ENCODE peak calls at places on chromosomes 4 and X, in seven cellular contexts. S is AG10803; O is transverse colon; P is neural crest cell; J is GM13976; E is stimulated activated CD8-positive, alpha-beta memory T cell treated with anti-CD3 and anti-CD28 coated beads, Interleukin-7, amount 100 ng/mL, for 1 hour; G is foreskin melanocyte. F is an unnamed sample.

GRCh38 chr4:99790796-99791617 is 25.6 kb upstream of the DAPP1 start:
- DNase-seq in E (no peak), S (no peak), J (no peak), G (peak), P (no peak), O (no peak), F (no peak)

GRCh38 chrX:152619897-152620296 is 17.8 kb upstream of the GABRQ start:
- DNase-seq in G (no peak), S (no peak), P (no peak), E (no peak), J (no peak), O (no peak), F (no peak)

GRCh38 chr4:10163296-10163695 is 46.7 kb upstream of the WDR1 start:
- DNase-seq in O (no peak), P (no peak), J (no peak), S (no peak), G (no peak), E (no peak), F (no peak)

GRCh38 chr4:12707381-12708175 is 776.6 kb downstream of the RAB28 start:
- DNase-seq in G (no peak), O (no peak), S (no peak), J (no peak), P (no peak), E (no peak), F (no peak)

GRCh38 chr4:40280586-40280985 is 54.5 kb upstream of the CHRNA9 start:
- DNase-seq in E (no peak), S (no peak), P (no peak), J (no peak), O (no peak), G (no peak), F (no peak)

GRCh38 chr4:165799384-165799815 is 73.6 kb upstream of the TLL1 start:
- DNase-seq in O (no peak), G (no peak), E (no peak), S (no peak), J (no peak), P (no peak), F (no peak)

GRCh38 chr4:128379860-128380259 is 92.2 kb upstream of the PGRMC2 start:
- DNase-seq in J (peak), E (no peak), S (peak), P (no peak), G (no peak), O (peak), F (peak)

GRCh38 chr4:8155048-8155447 is 3.6 kb downstream of the ABLIM2 start:
- DNase-seq in O (no peak), P (no peak), S (peak), E (no peak), J (no peak), G (no peak), F (no peak)

GRCh38 chr4:36549992-36550391 is 268.6 kb downstream of the DTHD1 start:
- DNase-seq in S (no peak), G (no peak), P (no peak), E (no peak), J (no peak), O (no peak), F (no peak)

GRCh38 chr4:90148574-90149170 is 21.5 kb downstream of the CCSER1 start:
- DNase-seq in P (no peak), S (no peak), O (no peak), G (no peak), E (no peak), J (no peak), F (no peak)

GRCh38 chr4:184983660-184984356 is 34.5 kb upstream of the HELT start:
- DNase-seq in G (peak), P (peak), J (peak), S (peak), O (peak), E (peak), F (peak)

GRCh38 chr4:169142390-169142789 is 128.4 kb downstream of the SH3RF1 start:
- DNase-seq in O (no peak), S (peak), E (no peak), G (no peak), J (no peak), P (no peak), F (no peak)

GRCh38 chr4:158670975-158671664 is 567 bp downstream of the C4orf46 start:
- DNase-seq in J (peak), O (peak), E (peak), G (peak), S (peak), P (peak), F (peak)

GRCh38 chrX:8755116-8755515 is 23.2 kb upstream of the ANOS1 start:
- DNase-seq in S (no peak), J (no peak), O (no peak), P (no peak), G (no peak), E (no peak), F (no peak)

GRCh38 chr4:126137782-126138170 is 823.0 kb downstream of the FAT4 start:
- DNase-seq in P (no peak), O (no peak), G (no peak), J (no peak), E (no peak), S (peak), F (no peak)

GRCh38 chr4:94880976-94881375 is 123.2 kb downstream of the BMPR1B start:
- DNase-seq in O (no peak), P (no peak), S (peak), J (no peak), E (no peak), G (no peak), F (no peak)

GRCh38 chr4:69858683-69859082 is 1.3 kb downstream of the SULT1E1 start:
- DNase-seq in P (no peak), G (no peak), O (no peak), S (no peak), J (no peak), E (no peak), F (peak)

GRCh38 chr4:2905544-2905943 is 57.7 kb downstream of the NOP14 start:
- DNase-seq in O (no peak), S (no peak), E (no peak), G (no peak), P (no peak), J (no peak), F (no peak)

GRCh38 chr4:26452565-26453531 is 37.4 kb downstream of the CCKAR start:
- DNase-seq in J (no peak), O (no peak), E (no peak), P (no peak), G (no peak), S (no peak), F (no peak)

GRCh38 chrX:9995855-9996339 is 28.7 kb downstream of the CLDN34 start:
- DNase-seq in S (peak), P (peak), J (peak), G (peak), E (peak), O (peak), F (peak)

GRCh38 chr4:147515220-147515936 is 34.5 kb downstream of the EDNRA start:
- DNase-seq in O (no peak), J (no peak), E (no peak), S (no peak), G (no peak), P (no peak), F (no peak)

GRCh38 chr4:74206088-74206826 is 48.3 kb downstream of the MTHFD2L start:
- DNase-seq in G (no peak), P (no peak), J (peak), S (peak), O (no peak), E (no peak), F (peak)

GRCh38 chr4:86247906-86248305 is 111.9 kb downstream of the MAPK10 start:
- DNase-seq in J (no peak), S (peak), E (no peak), P (no peak), G (no peak), O (no peak), F (no peak)

GRCh38 chr4:38948551-38948950 is 80.9 kb downstream of the FAM114A1 start:
- DNase-seq in G (no peak), S (peak), P (no peak), J (no peak), O (peak), E (no peak), F (peak)

GRCh38 chr4:3044812-3045499 is 29.4 kb downstream of the HTT-AS start:
- DNase-seq in S (no peak), P (no peak), O (no peak), J (no peak), E (no peak), G (no peak), F (no peak)

GRCh38 chr4:37826282-37827029 is at the start of gene PGM2:
- DNase-seq in P (peak), J (peak), O (peak), S (peak), E (peak), G (peak), F (peak)

GRCh38 chrX:40952855-40953254 is 132.4 kb upstream of the USP9X start:
- DNase-seq in P (no peak), O (no peak), G (no peak), E (no peak), J (peak), S (no peak), F (peak)

GRCh38 chr4:184851200-184851541 is 25.4 kb upstream of the ACSL1 start:
- DNase-seq in O (peak), J (peak), E (no peak), G (no peak), S (no peak), P (no peak), F (peak)

GRCh38 chr4:176319704-176320339 is at the start of gene SPCS3:
- DNase-seq in J (peak), E (peak), P (peak), O (peak), S (peak), G (peak), F (peak)

GRCh38 chr4:13920111-13920875 is 292.8 kb upstream of the BOD1L1 start:
- DNase-seq in O (no peak), S (peak), J (no peak), E (no peak), G (no peak), P (no peak), F (no peak)

GRCh38 chr4:9999956-10000551 is 21.2 kb downstream of the SLC2A9 start:
- DNase-seq in O (no peak), G (no peak), E (no peak), S (peak), J (no peak), P (no peak), F (no peak)

GRCh38 chr4:7412586-7412975 is 22.1 kb downstream of the PSAPL1 start:
- DNase-seq in E (no peak), S (no peak), O (no peak), P (no peak), G (no peak), J (no peak), F (no peak)

GRCh38 chrX:153685179-153685536 is 2.6 kb upstream of the SLC6A8 start:
- DNase-seq in G (no peak), E (no peak), P (no peak), S (no peak), O (no peak), J (no peak), F (no peak)

GRCh38 chrX:150361777-150362351 is 1.3 kb upstream of the MAMLD1 start:
- DNase-seq in E (no peak), P (no peak), O (no peak), G (no peak), S (no peak), J (peak), F (peak)

GRCh38 chr4:175106301-175106700 is 188.1 kb downstream of the ADAM29 start:
- DNase-seq in J (no peak), E (no peak), O (no peak), P (no peak), G (no peak), S (no peak), F (no peak)

GRCh38 chr4:73816814-73817213 is 19.7 kb upstream of the CXCL6 start:
- DNase-seq in J (no peak), S (peak), G (no peak), P (no peak), O (no peak), E (no peak), F (no peak)

F was measured in lung microvascular endothelial cell.